ENCODE peak calls at places on chromosome X, in five cellular contexts. S is coronary artery, L is tibial nerve, G is HEK293T, M is right cardiac atrium. Y is an unnamed sample.

GRCh38 chrX:70168238-70169188 is 8.8 kb upstream of the DGAT2L6 start:
- DNase-seq in L (no peak), S (no peak), M (peak), G (peak), Y (peak)

GRCh38 chrX:48945517-48946348 is 11.7 kb downstream of the OTUD5 start:
- DNase-seq in M (peak), S (no peak), L (no peak), G (peak), Y (no peak)

GRCh38 chrX:154595559-154595958 is 10.6 kb downstream of the CTAG1A start:
- DNase-seq in M (no peak), L (no peak), S (no peak), G (no peak), Y (no peak)

GRCh38 chrX:48003367-48003757 is 427 bp downstream of the ZNF182 start:
- DNase-seq in L (no peak), M (no peak), G (no peak), S (no peak), Y (no peak)

GRCh38 chrX:101655540-101655939 is 4.1 kb downstream of the ARMCX2 start:
- DNase-seq in L (no peak), S (no peak), M (no peak), G (no peak), Y (no peak)

GRCh38 chrX:147476008-147476407 is 435.7 kb upstream of the FMR1 start:
- DNase-seq in L (no peak), S (no peak), G (peak), M (no peak), Y (no peak)

GRCh38 chrX:318739-319578 is at the start of gene GTPBP6:
- DNase-seq in G (peak), S (peak), M (peak), L (peak), Y (peak)

GRCh38 chrX:129931411-129932136 is 25.6 kb downstream of the UTP14A start:
- DNase-seq in M (peak), L (peak), G (peak), S (peak), Y (peak)

GRCh38 chrX:150548684-150549083 is 19.7 kb upstream of the MTM1 start:
- DNase-seq in M (no peak), S (no peak), G (no peak), L (no peak), Y (no peak)

GRCh38 chrX:9851890-9852289 is 65.7 kb downstream of the SHROOM2 start:
- DNase-seq in L (no peak), M (no peak), S (no peak), G (no peak), Y (no peak)

GRCh38 chrX:103215037-103215767 is at the start of gene BEX4:
- DNase-seq in S (peak), L (peak), G (peak), M (peak), Y (peak)

GRCh38 chrX:138775501-138775900 is 64.0 kb upstream of the FGF13 start:
- DNase-seq in M (no peak), G (peak), L (no peak), S (no peak), Y (no peak)

GRCh38 chrX:40734956-40735317 is 405 bp downstream of the MED14 start:
- DNase-seq in L (no peak), M (peak), G (no peak), S (no peak), Y (no peak)

GRCh38 chrX:128634754-128635153 is 582.6 kb upstream of the ACTRT1 start:
- DNase-seq in M (no peak), G (no peak), S (no peak), L (no peak), Y (no peak)

GRCh38 chrX:119417842-119418241 is 18.7 kb downstream of the SLC25A43 start:
- DNase-seq in M (no peak), G (peak), S (no peak), L (no peak), Y (no peak)

GRCh38 chrX:154409222-154409871 is at the start of gene DNASE1L1:
- DNase-seq in M (peak), L (peak), S (peak), G (no peak), Y (peak)

GRCh38 chrX:54415534-54416350 is 24.5 kb upstream of the TSR2 start:
- DNase-seq in G (no peak), M (no peak), S (no peak), L (no peak), Y (no peak)

GRCh38 chrX:17375631-17376380 is 806 bp downstream of the NHS start:
- DNase-seq in S (no peak), M (peak), G (peak), L (no peak), Y (peak)

GRCh38 chrX:16212436-16212835 is 45.2 kb downstream of the MAGEB17 start:
- DNase-seq in M (no peak), L (no peak), S (no peak), G (no peak), Y (no peak)

GRCh38 chrX:131277543-131278115 is 11.5 kb downstream of the IGSF1 start:
- DNase-seq in S (no peak), L (no peak), G (no peak), M (no peak), Y (no peak)

GRCh38 chrX:49995795-49996455 is 73.5 kb downstream of the CLCN5 start:
- DNase-seq in L (no peak), G (no peak), S (no peak), M (no peak), Y (no peak)

GRCh38 chrX:21747523-21747922 is 10.4 kb downstream of the SMPX start:
- DNase-seq in G (no peak), S (no peak), M (no peak), L (no peak), Y (no peak)

GRCh38 chrX:148204195-148204594 is 223.1 kb downstream of the FMR1NB start:
- DNase-seq in S (no peak), G (no peak), L (no peak), M (no peak), Y (no peak)

GRCh38 chrX:110026099-110026844 is 23.4 kb downstream of the TMEM164 start:
- DNase-seq in G (no peak), M (peak), L (no peak), S (no peak), Y (no peak)

GRCh38 chrX:22063284-22063683 is 31.2 kb downstream of the PHEX start:
- DNase-seq in S (no peak), G (no peak), M (no peak), L (no peak), Y (no peak)

GRCh38 chrX:100615015-100615414 is 21.6 kb downstream of the TSPAN6 start:
- DNase-seq in M (no peak), L (peak), S (no peak), G (peak), Y (no peak)

GRCh38 chrX:19225906-19226305 is 103.6 kb upstream of the ADGRG2 start:
- DNase-seq in G (peak), S (no peak), M (no peak), L (no peak), Y (no peak)

GRCh38 chrX:40130207-40130606 is 32.4 kb upstream of the BCOR start:
- DNase-seq in G (no peak), S (no peak), L (no peak), M (no peak), Y (peak)

GRCh38 chrX:83588409-83588808 is 80.3 kb downstream of the POU3F4 start:
- DNase-seq in G (no peak), M (no peak), S (no peak), L (no peak), Y (no peak)

GRCh38 chrX:53230116-53230515 is 5.1 kb upstream of the KDM5C start:
- DNase-seq in M (no peak), G (no peak), L (no peak), S (no peak), Y (no peak)

Y was measured in psoas muscle.